ENCODE peak calls at places on chromosomes 1 and 21, in five cellular contexts. Y is endothelial cell; C is EL; L is cardiac septum; E is stimulated activated CD4-positive, alpha-beta T cell treated with anti-CD3 and anti-CD28 coated beads, Interleukin-15, amount 100 ng/mL, for 1 hour. K is an unnamed sample.

GRCh38 chr1:167510244-167510643 is 8.1 kb downstream of the CD247 start:
- DNase-seq in Y (no peak), C (no peak), E (no peak), L (no peak), K (no peak)

GRCh38 chr1:11561740-11562139 is 82.8 kb downstream of the DISP3 start:
- DNase-seq in C (no peak), Y (no peak), L (no peak), E (no peak), K (no peak)

GRCh38 chr21:44539031-44539430 is 964 bp downstream of the KRTAP10-1 start:
- DNase-seq in Y (no peak), L (no peak), E (no peak), C (no peak), K (no peak)

GRCh38 chr1:154851392-154852177 is 18.5 kb downstream of the KCNN3 start:
- DNase-seq in Y (no peak), E (no peak), C (peak; percentile 23), L (no peak), K (peak; percentile 41)

GRCh38 chr1:47934243-47934805 is 62.9 kb downstream of the TRABD2B start:
- DNase-seq in Y (no peak), L (peak; percentile 55), C (no peak), E (no peak), K (peak; percentile 32)

GRCh38 chr1:233061265-233061664 is 110.9 kb downstream of the NTPCR start:
- DNase-seq in E (no peak), L (no peak), Y (no peak), C (no peak), K (no peak)

GRCh38 chr1:243734311-243734700 is 115.7 kb downstream of the AKT3 start:
- DNase-seq in E (no peak), C (no peak), L (no peak), Y (no peak), K (no peak)

GRCh38 chr21:32248616-32249550 is 30.0 kb downstream of the MIS18A start:
- DNase-seq in C (no peak), L (no peak), E (no peak), Y (no peak), K (no peak)

GRCh38 chr1:193438771-193439170 is 252.4 kb upstream of the B3GALT2 start:
- DNase-seq in C (no peak), E (no peak), L (no peak), Y (no peak), K (no peak)

GRCh38 chr1:225425211-225425786 is 2.5 kb downstream of the LBR start:
- DNase-seq in C (peak; percentile 85), E (no peak), Y (no peak), L (no peak), K (no peak)

GRCh38 chr1:202203238-202204039 is 9.8 kb downstream of the LGR6 start:
- DNase-seq in L (no peak), E (no peak), C (no peak), Y (no peak), K (no peak)

GRCh38 chr21:29201186-29201585 is 70.7 kb downstream of the MAP3K7CL start:
- DNase-seq in C (no peak), L (no peak), E (no peak), Y (no peak), K (no peak)

K was measured in SK-N-DZ.